ENCODE peak calls at places on chromosomes 16 and 17, in eight cellular contexts. One of them, this sample, is unnamed.

GRCh38 chr17:48328457-48328856 is 101.6 kb downstream of the SKAP1 start:
- DNase-seq in lower lobe of right lung: no peak
- DNase-seq in A673: peak
- DNase-seq in mesothelial cell of epicardium: no peak
- DNase-seq in MCF 10A: no peak
- DNase-seq in neural crest cell: no peak
- DNase-seq in choroid plexus epithelial cell: no peak
- DNase-seq in AG10803: no peak
- DNase-seq in this sample: no peak

GRCh38 chr17:32278815-32279214 is 13.2 kb downstream of the RHBDL3 start:
- DNase-seq in AG10803: no peak
- DNase-seq in neural crest cell: no peak
- DNase-seq in MCF 10A: no peak
- DNase-seq in lower lobe of right lung: no peak
- DNase-seq in mesothelial cell of epicardium: no peak
- DNase-seq in A673: no peak
- DNase-seq in choroid plexus epithelial cell: no peak
- DNase-seq in this sample: no peak

GRCh38 chr17:4499431-4500187 is 928 bp downstream of the SPNS2 start:
- DNase-seq in lower lobe of right lung: no peak
- DNase-seq in mesothelial cell of epicardium: no peak
- DNase-seq in neural crest cell: peak
- DNase-seq in AG10803: no peak
- DNase-seq in choroid plexus epithelial cell: no peak
- DNase-seq in MCF 10A: no peak
- DNase-seq in A673: peak
- DNase-seq in this sample: no peak

GRCh38 chr17:47188266-47188665 is 829 bp downstream of the CDC27 start:
- DNase-seq in MCF 10A: peak
- DNase-seq in neural crest cell: no peak
- DNase-seq in lower lobe of right lung: no peak
- DNase-seq in AG10803: peak
- DNase-seq in choroid plexus epithelial cell: peak
- DNase-seq in mesothelial cell of epicardium: no peak
- DNase-seq in A673: peak
- DNase-seq in this sample: no peak

GRCh38 chr17:50944054-50944901 is 78.1 kb upstream of the TOB1 start:
- DNase-seq in MCF 10A: no peak
- DNase-seq in A673: peak
- DNase-seq in mesothelial cell of epicardium: no peak
- DNase-seq in AG10803: peak
- DNase-seq in choroid plexus epithelial cell: peak
- DNase-seq in lower lobe of right lung: peak
- DNase-seq in neural crest cell: peak
- DNase-seq in this sample: peak

GRCh38 chr17:82839617-82840292 is at the start of gene ZNF750:
- DNase-seq in MCF 10A: no peak
- DNase-seq in choroid plexus epithelial cell: no peak
- DNase-seq in A673: no peak
- DNase-seq in lower lobe of right lung: no peak
- DNase-seq in AG10803: no peak
- DNase-seq in neural crest cell: no peak
- DNase-seq in mesothelial cell of epicardium: peak
- DNase-seq in this sample: no peak

GRCh38 chr16:56477096-56477878 is 25.9 kb downstream of the OGFOD1 start:
- DNase-seq in AG10803: peak
- DNase-seq in neural crest cell: no peak
- DNase-seq in choroid plexus epithelial cell: peak
- DNase-seq in lower lobe of right lung: no peak
- DNase-seq in A673: peak
- DNase-seq in mesothelial cell of epicardium: no peak
- DNase-seq in MCF 10A: peak
- DNase-seq in this sample: no peak

GRCh38 chr17:323181-323580 is 29.4 kb downstream of the RPH3AL start:
- DNase-seq in neural crest cell: no peak
- DNase-seq in AG10803: no peak
- DNase-seq in lower lobe of right lung: no peak
- DNase-seq in choroid plexus epithelial cell: no peak
- DNase-seq in A673: no peak
- DNase-seq in mesothelial cell of epicardium: no peak
- DNase-seq in MCF 10A: no peak
- DNase-seq in this sample: no peak

GRCh38 chr16:9596788-9597187 is 505.3 kb downstream of the HAPSTR1 start:
- DNase-seq in A673: no peak
- DNase-seq in choroid plexus epithelial cell: no peak
- DNase-seq in lower lobe of right lung: no peak
- DNase-seq in MCF 10A: no peak
- DNase-seq in mesothelial cell of epicardium: no peak
- DNase-seq in AG10803: no peak
- DNase-seq in neural crest cell: no peak
- DNase-seq in this sample: no peak

GRCh38 chr16:48361012-48361411 is 24.2 kb downstream of the SIAH1 start:
- DNase-seq in A673: no peak
- DNase-seq in neural crest cell: no peak
- DNase-seq in MCF 10A: no peak
- DNase-seq in AG10803: no peak
- DNase-seq in lower lobe of right lung: no peak
- DNase-seq in choroid plexus epithelial cell: no peak
- DNase-seq in mesothelial cell of epicardium: no peak
- DNase-seq in this sample: peak

GRCh38 chr17:58318065-58318481 is 10.5 kb downstream of the TSPOAP1 start:
- DNase-seq in lower lobe of right lung: no peak
- DNase-seq in MCF 10A: no peak
- DNase-seq in neural crest cell: no peak
- DNase-seq in A673: no peak
- DNase-seq in mesothelial cell of epicardium: no peak
- DNase-seq in AG10803: no peak
- DNase-seq in choroid plexus epithelial cell: no peak
- DNase-seq in this sample: no peak

GRCh38 chr17:55762086-55762858 is 11.4 kb downstream of the PCTP start:
- DNase-seq in choroid plexus epithelial cell: no peak
- DNase-seq in MCF 10A: no peak
- DNase-seq in neural crest cell: no peak
- DNase-seq in A673: no peak
- DNase-seq in lower lobe of right lung: no peak
- DNase-seq in AG10803: no peak
- DNase-seq in mesothelial cell of epicardium: no peak
- DNase-seq in this sample: no peak

GRCh38 chr17:42819939-42820535 is 4.0 kb downstream of the BECN1 start:
- DNase-seq in lower lobe of right lung: peak
- DNase-seq in mesothelial cell of epicardium: no peak
- DNase-seq in A673: peak
- DNase-seq in MCF 10A: peak
- DNase-seq in AG10803: peak
- DNase-seq in choroid plexus epithelial cell: peak
- DNase-seq in neural crest cell: peak
- DNase-seq in this sample: peak

GRCh38 chr17:76951375-76951905 is 83.2 kb downstream of the MGAT5B start:
- DNase-seq in choroid plexus epithelial cell: no peak
- DNase-seq in MCF 10A: no peak
- DNase-seq in A673: no peak
- DNase-seq in AG10803: no peak
- DNase-seq in neural crest cell: no peak
- DNase-seq in lower lobe of right lung: peak
- DNase-seq in mesothelial cell of epicardium: no peak
- DNase-seq in this sample: no peak

GRCh38 chr16:85056211-85056748 is 28.7 kb downstream of the KIAA0513 start:
- DNase-seq in A673: no peak
- DNase-seq in neural crest cell: no peak
- DNase-seq in mesothelial cell of epicardium: no peak
- DNase-seq in lower lobe of right lung: no peak
- DNase-seq in MCF 10A: no peak
- DNase-seq in AG10803: peak
- DNase-seq in choroid plexus epithelial cell: peak
- DNase-seq in this sample: no peak
- TF ChIP-seq CTCF in A673: peak
- TF ChIP-seq CTCF in neural crest cell: no peak
- TF ChIP-seq CTCF in mesothelial cell of epicardium: no peak
- TF ChIP-seq CTCF in lower lobe of right lung: peak
- TF ChIP-seq CTCF in MCF 10A: no peak
- TF ChIP-seq CTCF in AG10803: peak
- TF ChIP-seq CTCF in choroid plexus epithelial cell: peak
- TF ChIP-seq CTCF in this sample: peak

DNA sequence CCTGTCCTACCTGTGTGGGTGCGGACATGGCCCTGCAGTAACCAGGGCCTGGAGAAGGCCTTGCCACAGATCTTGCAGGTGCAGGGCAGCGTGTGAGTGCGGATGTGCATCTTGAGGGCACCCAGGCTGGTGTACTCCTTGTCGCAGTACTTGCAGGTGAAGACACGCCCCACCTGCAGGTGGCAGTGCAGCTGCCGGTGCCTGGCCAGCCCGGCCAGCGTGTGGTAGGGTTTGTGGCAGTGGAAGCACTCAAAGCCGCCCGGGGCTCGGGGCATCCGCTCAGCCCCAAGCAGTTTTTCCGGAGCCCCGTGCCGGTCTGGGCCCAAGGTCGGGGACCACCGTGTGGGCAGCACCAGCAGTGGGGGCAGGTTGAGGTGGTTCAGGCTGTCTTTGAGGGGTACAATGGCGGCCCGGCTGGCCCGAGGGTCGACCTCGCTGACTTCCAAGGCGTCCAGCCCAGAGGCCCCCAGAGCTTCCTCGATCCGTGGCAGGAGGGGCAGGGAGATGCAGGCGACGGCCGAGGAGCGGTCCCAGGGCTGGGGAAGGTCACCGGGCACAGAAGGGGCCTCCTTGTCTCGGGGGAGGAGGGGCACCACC is 5.1 kb downstream of the SNAI3 start:
- DNase-seq in neural crest cell: no peak
- DNase-seq in mesothelial cell of epicardium: no peak
- DNase-seq in AG10803: no peak
- DNase-seq in A673: no peak
- DNase-seq in choroid plexus epithelial cell: no peak
- DNase-seq in MCF 10A: peak
- DNase-seq in lower lobe of right lung: peak
- DNase-seq in this sample: peak
- TF ChIP-seq CTCF in neural crest cell: peak
- TF ChIP-seq CTCF in mesothelial cell of epicardium: no peak
- TF ChIP-seq CTCF in AG10803: no peak
- TF ChIP-seq CTCF in A673: peak
- TF ChIP-seq CTCF in choroid plexus epithelial cell: peak
- TF ChIP-seq CTCF in MCF 10A: peak
- TF ChIP-seq CTCF in lower lobe of right lung: peak
- TF ChIP-seq CTCF in this sample: peak

GRCh38 chr17:7685533-7686220 is 1.6 kb downstream of the TP53 start:
- DNase-seq in AG10803: peak
- DNase-seq in A673: peak
- DNase-seq in lower lobe of right lung: peak
- DNase-seq in neural crest cell: peak
- DNase-seq in choroid plexus epithelial cell: peak
- DNase-seq in mesothelial cell of epicardium: peak
- DNase-seq in MCF 10A: peak
- DNase-seq in this sample: peak
- TF ChIP-seq CTCF in AG10803: no peak
- TF ChIP-seq CTCF in A673: no peak
- TF ChIP-seq CTCF in lower lobe of right lung: no peak
- TF ChIP-seq CTCF in neural crest cell: no peak
- TF ChIP-seq CTCF in choroid plexus epithelial cell: no peak
- TF ChIP-seq CTCF in mesothelial cell of epicardium: no peak
- TF ChIP-seq CTCF in MCF 10A: no peak
- TF ChIP-seq CTCF in this sample: no peak

GRCh38 chr16:496097-496886 is 31.2 kb upstream of the CAPN15 start:
- DNase-seq in A673: no peak
- DNase-seq in lower lobe of right lung: no peak
- DNase-seq in neural crest cell: no peak
- DNase-seq in AG10803: no peak
- DNase-seq in mesothelial cell of epicardium: no peak
- DNase-seq in MCF 10A: no peak
- DNase-seq in choroid plexus epithelial cell: peak
- DNase-seq in this sample: no peak

GRCh38 chr16:492211-492875 is 35.2 kb upstream of the CAPN15 start:
- DNase-seq in choroid plexus epithelial cell: no peak
- DNase-seq in lower lobe of right lung: no peak
- DNase-seq in MCF 10A: no peak
- DNase-seq in AG10803: no peak
- DNase-seq in A673: no peak
- DNase-seq in mesothelial cell of epicardium: no peak
- DNase-seq in neural crest cell: no peak
- DNase-seq in this sample: no peak

GRCh38 chr16:497258-497657 is 30.3 kb upstream of the CAPN15 start:
- DNase-seq in MCF 10A: no peak
- DNase-seq in choroid plexus epithelial cell: peak
- DNase-seq in lower lobe of right lung: no peak
- DNase-seq in neural crest cell: no peak
- DNase-seq in AG10803: no peak
- DNase-seq in mesothelial cell of epicardium: no peak
- DNase-seq in A673: no peak
- DNase-seq in this sample: no peak

GRCh38 chr16:491225-491919 is 36.1 kb upstream of the CAPN15 start:
- DNase-seq in AG10803: no peak
- DNase-seq in lower lobe of right lung: no peak
- DNase-seq in neural crest cell: no peak
- DNase-seq in MCF 10A: no peak
- DNase-seq in A673: no peak
- DNase-seq in mesothelial cell of epicardium: no peak
- DNase-seq in choroid plexus epithelial cell: peak
- DNase-seq in this sample: no peak

GRCh38 chr16:495127-495748 is 32.3 kb upstream of the CAPN15 start:
- DNase-seq in AG10803: peak
- DNase-seq in choroid plexus epithelial cell: peak
- DNase-seq in MCF 10A: peak
- DNase-seq in mesothelial cell of epicardium: no peak
- DNase-seq in lower lobe of right lung: no peak
- DNase-seq in A673: peak
- DNase-seq in neural crest cell: no peak
- DNase-seq in this sample: peak
- TF ChIP-seq CTCF in AG10803: peak
- TF ChIP-seq CTCF in choroid plexus epithelial cell: peak
- TF ChIP-seq CTCF in MCF 10A: peak
- TF ChIP-seq CTCF in mesothelial cell of epicardium: no peak
- TF ChIP-seq CTCF in lower lobe of right lung: peak
- TF ChIP-seq CTCF in A673: peak
- TF ChIP-seq CTCF in neural crest cell: peak
- TF ChIP-seq CTCF in this sample: peak

GRCh38 chr16:30829130-30830071 is 42.4 kb upstream of the ZNF629 start:
- DNase-seq in lower lobe of right lung: peak
- DNase-seq in MCF 10A: no peak
- DNase-seq in neural crest cell: no peak
- DNase-seq in mesothelial cell of epicardium: no peak
- DNase-seq in AG10803: peak
- DNase-seq in A673: no peak
- DNase-seq in choroid plexus epithelial cell: peak
- DNase-seq in this sample: no peak
- TF ChIP-seq CTCF in lower lobe of right lung: no peak
- TF ChIP-seq CTCF in MCF 10A: no peak
- TF ChIP-seq CTCF in neural crest cell: peak
- TF ChIP-seq CTCF in mesothelial cell of epicardium: no peak
- TF ChIP-seq CTCF in AG10803: no peak
- TF ChIP-seq CTCF in A673: no peak
- TF ChIP-seq CTCF in choroid plexus epithelial cell: no peak
- TF ChIP-seq CTCF in this sample: no peak